ENCODE peak calls at places on chromosome 10, in five cellular contexts. S, G, I, R and M are unnamed samples.

GRCh38 chr10:15262036-15262713 is 93.7 kb upstream of the NMT2 start:
- DNase-seq in S (no peak), G (no peak), I (no peak), R (peak; percentile 31), M (no peak)

GRCh38 chr10:15789793-15790525 is 70.2 kb upstream of the ITGA8 start:
- DNase-seq in S (no peak), G (no peak), I (no peak), R (no peak), M (no peak)

GRCh38 chr10:132826524-132827422 is 40.8 kb upstream of the NKX6-2 start:
- DNase-seq in S (no peak), G (no peak), I (peak; percentile 5), R (no peak), M (no peak)

GRCh38 chr10:91040343-91040742 is 119.5 kb upstream of the ANKRD1 start:
- DNase-seq in S (no peak), G (no peak), I (no peak), R (no peak), M (no peak)

GRCh38 chr10:132599712-132600111 is 62.1 kb downstream of the INPP5A start:
- DNase-seq in S (no peak), G (no peak), I (no peak), R (no peak), M (no peak)

GRCh38 chr10:5477948-5478693 is 21.2 kb downstream of the CALML5 start:
- DNase-seq in S (no peak), G (no peak), I (no peak), R (no peak), M (no peak)

GRCh38 chr10:111199587-111199986 is 122.8 kb downstream of the ADRA2A start:
- DNase-seq in S (no peak), G (no peak), I (no peak), R (peak; percentile 65), M (no peak)

GRCh38 chr10:130807721-130808120 is 503.8 kb downstream of the TCERG1L start:
- DNase-seq in S (no peak), G (no peak), I (no peak), R (no peak), M (no peak)

GRCh38 chr10:124936813-124937212 is 5.1 kb upstream of the ZRANB1 start:
- DNase-seq in S (no peak), G (no peak), I (no peak), R (no peak), M (no peak)

GRCh38 chr10:118304521-118304920 is 37.6 kb downstream of the FAM204A start:
- DNase-seq in S (no peak), G (no peak), I (peak; percentile 23), R (no peak), M (no peak)

GRCh38 chr10:79022565-79023488 is 45.9 kb upstream of the ZMIZ1 start:
- DNase-seq in S (no peak), G (peak; percentile 71), I (peak; percentile 94), R (peak; percentile 24), M (no peak)

GRCh38 chr10:23405540-23405939 is 33.3 kb upstream of the OTUD1 start:
- DNase-seq in S (no peak), G (no peak), I (no peak), R (no peak), M (no peak)

GRCh38 chr10:96587255-96588059 is 645 bp upstream of the TM9SF3 start:
- DNase-seq in S (no peak), G (no peak), I (no peak), R (peak; percentile 81), M (no peak)

GRCh38 chr10:132516771-132517725 is 20.5 kb upstream of the INPP5A start:
- DNase-seq in S (peak; percentile 94), G (peak; percentile 94), I (peak; percentile 88), R (peak; percentile 91), M (no peak)

GRCh38 chr10:130982802-130983201 is 328.7 kb downstream of the TCERG1L start:
- DNase-seq in S (no peak), G (no peak), I (no peak), R (no peak), M (no peak)

GRCh38 chr10:60654813-60655464 is 123.3 kb upstream of the CDK1 start:
- DNase-seq in S (no peak), G (no peak), I (no peak), R (no peak), M (no peak)

GRCh38 chr10:43231523-43232078 is 35.3 kb downstream of the RASGEF1A start:
- DNase-seq in S (no peak), G (peak; percentile 20), I (no peak), R (no peak), M (peak; percentile 16)

GRCh38 chr10:21810582-21811244 is 192.8 kb downstream of the DNAJC1 start:
- DNase-seq in S (no peak), G (no peak), I (no peak), R (no peak), M (no peak)

GRCh38 chr10:26486304-26486703 is 48.2 kb downstream of the APBB1IP start:
- DNase-seq in S (peak; percentile 51), G (no peak), I (no peak), R (no peak), M (no peak)

GRCh38 chr10:44047361-44047760 is 337.5 kb downstream of the CXCL12 start:
- DNase-seq in S (no peak), G (no peak), I (no peak), R (no peak), M (no peak)

GRCh38 chr10:62637249-62638061 is 167.1 kb upstream of the ADO start:
- DNase-seq in S (no peak), G (no peak), I (no peak), R (peak; percentile 31), M (peak; percentile 74)

GRCh38 chr10:68288680-68289079 is 43.2 kb upstream of the HNRNPH3 start:
- DNase-seq in S (no peak), G (no peak), I (no peak), R (no peak), M (no peak)